ENCODE peak calls at places on chromosomes 2 and 18, in seven cellular contexts. E is hypothalamus; B is A549; G is upper lobe of right lung; T is B cell; C is stimulated activated CD4-positive, alpha-beta T cell treated with anti-CD3 and anti-CD28 coated beads, Interleukin-1b, Interleukin-23, amount 100 ng/mL, for 1 hour; Q is ecto neural progenitor cell. R is an unnamed sample.

GRCh38 chr2:127358971-127359370 is 28.8 kb downstream of the MAP3K2 start:
- DNase-seq in Q (no peak), G (no peak), B (no peak), E (no peak), T (no peak), C (no peak), R (no peak)

GRCh38 chr2:218927876-218928275 is 31.6 kb upstream of the CDK5R2 start:
- DNase-seq in B (no peak), C (no peak), E (no peak), G (no peak), T (no peak), Q (no peak), R (no peak)

GRCh38 chr2:237132799-237133198 is 47.1 kb downstream of the COPS8 start:
- DNase-seq in E (no peak), T (no peak), B (peak), C (no peak), Q (no peak), G (no peak), R (no peak)

GRCh38 chr2:58633576-58634365 is 392.6 kb upstream of the FANCL start:
- DNase-seq in C (no peak), Q (no peak), E (no peak), T (no peak), G (no peak), B (peak), R (peak)

GRCh38 chr18:45997689-45998088 is 30.6 kb upstream of the EPG5 start:
- DNase-seq in G (no peak), Q (no peak), C (no peak), E (no peak), B (no peak), T (no peak), R (no peak)

GRCh38 chr2:109242654-109243331 is 113.8 kb downstream of the SH3RF3 start:
- DNase-seq in B (no peak), T (no peak), E (no peak), G (peak), C (no peak), Q (no peak), R (peak)

GRCh38 chr18:23838801-23839366 is 149.6 kb downstream of the LAMA3 start:
- DNase-seq in C (no peak), T (no peak), E (no peak), B (no peak), Q (no peak), G (no peak), R (peak)

GRCh38 chr2:216575465-216575864 is 57.8 kb upstream of the IGFBP2 start:
- DNase-seq in B (no peak), T (no peak), G (no peak), C (no peak), Q (no peak), E (no peak), R (no peak)

GRCh38 chr2:237097326-237097910 is 11.7 kb downstream of the COPS8 start:
- DNase-seq in Q (no peak), G (no peak), B (no peak), E (no peak), T (no peak), C (no peak), R (no peak)

GRCh38 chr2:102451968-102452367 is 21.1 kb upstream of the SLC9A4 start:
- DNase-seq in G (no peak), C (no peak), B (no peak), Q (no peak), E (no peak), T (no peak), R (no peak)

GRCh38 chr18:34292594-34292993 is 67.9 kb upstream of the NOL4 start:
- DNase-seq in E (no peak), G (no peak), C (no peak), T (no peak), B (no peak), Q (no peak), R (no peak)

GRCh38 chr2:178830451-178830850 is 23.2 kb upstream of the TTN start:
- DNase-seq in C (no peak), T (no peak), E (no peak), G (no peak), B (no peak), Q (no peak), R (no peak)

GRCh38 chr2:236551843-236552542 is 17.6 kb upstream of the ACKR3 start:
- DNase-seq in E (no peak), C (no peak), G (no peak), Q (no peak), B (no peak), T (no peak), R (no peak)

GRCh38 chr2:121358291-121358690 is 73.3 kb upstream of the TFCP2L1 start:
- DNase-seq in Q (no peak), B (no peak), E (no peak), G (no peak), T (no peak), C (no peak), R (peak)

GRCh38 chr2:27647737-27648136 is 15.7 kb downstream of the SUPT7L start:
- DNase-seq in G (no peak), T (no peak), B (no peak), C (no peak), E (no peak), Q (no peak), R (no peak)

GRCh38 chr2:121408641-121409040 is 122.0 kb upstream of the RNU4ATAC start:
- DNase-seq in C (no peak), T (no peak), Q (no peak), E (no peak), G (no peak), B (no peak), R (no peak)

GRCh38 chr18:36917907-36918306 is 89.0 kb downstream of the KIAA1328 start:
- DNase-seq in E (no peak), T (no peak), C (no peak), Q (no peak), B (no peak), G (no peak), R (no peak)

GRCh38 chr2:134640494-134640893 is 78.3 kb downstream of the TMEM163 start:
- DNase-seq in C (no peak), E (no peak), Q (no peak), G (no peak), T (no peak), B (no peak), R (no peak)

GRCh38 chr2:188042412-188042811 is 249.3 kb upstream of the GULP1 start:
- DNase-seq in E (no peak), Q (no peak), T (no peak), G (no peak), C (no peak), B (peak), R (peak)

GRCh38 chr2:240398711-240399267 is 36.7 kb upstream of the GPC1 start:
- DNase-seq in Q (peak), B (no peak), E (no peak), C (no peak), T (peak), G (peak), R (no peak)

GRCh38 chr18:50819027-50819726 is 639 bp downstream of the MRO start:
- DNase-seq in B (peak), T (no peak), E (peak), G (peak), Q (peak), C (no peak), R (peak)

GRCh38 chr2:112811841-112812306 is 24.7 kb downstream of the IL1B start:
- DNase-seq in T (no peak), C (no peak), G (no peak), B (peak), E (no peak), Q (no peak), R (peak)

GRCh38 chr18:68509902-68510301 is 205.0 kb downstream of the TMX3 start:
- DNase-seq in E (no peak), Q (no peak), G (no peak), C (no peak), B (no peak), T (no peak), R (no peak)

GRCh38 chr2:189492451-189492850 is 51.2 kb downstream of the WDR75 start:
- DNase-seq in E (no peak), G (no peak), Q (no peak), T (no peak), C (no peak), B (no peak), R (peak)

GRCh38 chr2:54920660-54921059 is 129.6 kb downstream of the RTN4 start:
- DNase-seq in B (no peak), G (no peak), E (no peak), C (no peak), Q (no peak), T (no peak), R (no peak)

GRCh38 chr2:55419236-55419513 is 481 bp downstream of the CCDC88A start:
- DNase-seq in T (peak), C (peak), B (peak), E (peak), Q (no peak), G (no peak), R (peak)

GRCh38 chr18:76564117-76564516 is 69.1 kb upstream of the ZNF516 start:
- DNase-seq in E (no peak), T (no peak), C (no peak), G (no peak), B (no peak), Q (no peak), R (peak)